ENCODE peak calls at places on chromosome 19, in ten cellular contexts. D is neural progenitor cell; A is activated CD4-positive, alpha-beta T cell treated with anti-CD3 and anti-CD28 coated beads, Interleukin-2, amount 10 ng/mL, durations not matched to agents 7 days and 5 days; S is memory B cell; N is stimulated activated CD8-positive, alpha-beta memory T cell treated with anti-CD3 and anti-CD28 coated beads, Interleukin-4, amount 100 ng/mL, for 4 hours; J is germinal center; O is fibroblast of lung; R is H9; I is cerebellar cortex; G is T1000. P is an unnamed sample.

GRCh38 chr19:55249841-55250240 is 9.0 kb downstream of the PPP6R1 start:
- DNase-seq in D (no peak), A (no peak), S (no peak), N (no peak), J (no peak), O (no peak), R (no peak), I (no peak), G (no peak), P (no peak)

GRCh38 chr19:3178377-3178972 is at the start of gene S1PR4:
- DNase-seq in D (no peak), A (peak; percentile 83), S (peak; percentile 70), N (peak; percentile 38), J (peak; percentile 83), O (no peak), R (peak; percentile 24), I (no peak), G (no peak), P (no peak)

GRCh38 chr19:10836478-10837325 is 690 bp upstream of the TMED1 start:
- DNase-seq in D (no peak), A (peak; percentile 88), S (no peak), N (peak; percentile 53), J (no peak), O (peak; percentile 77), R (peak; percentile 82), I (no peak), G (peak; percentile 92), P (peak; percentile 95)

GRCh38 chr19:4009990-4010807 is 2.7 kb downstream of the PIAS4 start:
- DNase-seq in D (no peak), A (no peak), S (no peak), N (no peak), J (no peak), O (no peak), R (no peak), I (peak; percentile 74), G (no peak), P (no peak)

GRCh38 chr19:35518313-35518712 is 4.9 kb upstream of the DMKN start:
- DNase-seq in D (no peak), A (no peak), S (no peak), N (no peak), J (no peak), O (peak; percentile 92), R (no peak), I (peak; percentile 24), G (no peak), P (no peak)

GRCh38 chr19:18478545-18479311 is 40.8 kb upstream of the ISYNA1 start:
- DNase-seq in D (no peak), A (peak; percentile 49), S (no peak), N (peak; percentile 45), J (peak; percentile 65), O (peak; percentile 81), R (no peak), I (no peak), G (peak; percentile 56), P (peak; percentile 96)

GRCh38 chr19:1177322-1178114 is 3.5 kb upstream of the SBNO2 start:
- DNase-seq in D (no peak), A (no peak), S (no peak), N (no peak), J (no peak), O (peak; percentile 97), R (no peak), I (no peak), G (peak; percentile 98), P (no peak)

GRCh38 chr19:43310221-43310620 is 40.9 kb upstream of the PSG9 start:
- DNase-seq in D (no peak), A (no peak), S (no peak), N (no peak), J (no peak), O (no peak), R (no peak), I (peak; percentile 47), G (no peak), P (peak; percentile 45)

GRCh38 chr19:39110263-39110967 is 15.2 kb upstream of the PAK4 start:
- DNase-seq in D (peak; percentile 74), A (peak; percentile 76), S (peak; percentile 65), N (peak; percentile 34), J (peak; percentile 81), O (no peak), R (peak; percentile 55), I (peak; percentile 78), G (peak; percentile 12), P (no peak)

GRCh38 chr19:40807147-40808020 is 8.4 kb downstream of the EGLN2 start:
- DNase-seq in D (peak; percentile 51), A (no peak), S (no peak), N (no peak), J (no peak), O (no peak), R (peak; percentile 86), I (peak; percentile 56), G (no peak), P (no peak)

GRCh38 chr19:54707932-54708331 is 16.3 kb upstream of the KIR3DL3 start:
- DNase-seq in D (no peak), A (peak; percentile 32), S (no peak), N (no peak), J (no peak), O (no peak), R (no peak), I (no peak), G (no peak), P (no peak)

P was measured in esophagus muscularis mucosa.